ENCODE peak calls at places on chromosomes 16 and 17, in six cellular contexts. I is left lung, L is endothelial cell of umbilical vein, B is dorsolateral prefrontal cortex, U is mammary epithelial cell, P is NB4. F is an unnamed sample.

GRCh38 chr17:21157586-21158370 is 31.0 kb downstream of the DHRS7B start:
- DNase-seq in I (no peak), L (no peak), B (no peak), U (no peak), P (no peak), F (no peak)

GRCh38 chr17:69608808-69609494 is 194.5 kb downstream of the MAP2K6 start:
- DNase-seq in I (no peak), L (peak), B (no peak), U (peak), P (no peak), F (no peak)

GRCh38 chr17:81519284-81520020 is 6.9 kb upstream of the ACTG1 start:
- DNase-seq in I (peak), L (no peak), B (no peak), U (peak), P (no peak), F (peak)

GRCh38 chr17:37818689-37819088 is 73.8 kb upstream of the HNF1B start:
- DNase-seq in I (peak), L (no peak), B (no peak), U (peak), P (no peak), F (no peak)

GRCh38 chr16:89357460-89357859 is 132.9 kb downstream of the ANKRD11 start:
- DNase-seq in I (peak), L (no peak), B (peak), U (no peak), P (no peak), F (no peak)

GRCh38 chr16:31002252-31002700 is 8.2 kb downstream of the STX1B start:
- DNase-seq in I (no peak), L (no peak), B (no peak), U (peak), P (no peak), F (no peak)

GRCh38 chr17:57211010-57211411 is 45.3 kb upstream of the MSI2 start:
- DNase-seq in I (no peak), L (no peak), B (no peak), U (peak), P (no peak), F (no peak)

GRCh38 chr17:72097144-72097543 is 23.7 kb upstream of the SOX9 start:
- DNase-seq in I (no peak), L (no peak), B (no peak), U (peak), P (no peak), F (no peak)

GRCh38 chr17:74309902-74310301 is 16.1 kb upstream of the KIF19 start:
- DNase-seq in I (no peak), L (no peak), B (no peak), U (no peak), P (no peak), F (no peak)

GRCh38 chr17:8188408-8188839 is 1.6 kb downstream of the BORCS6 start:
- DNase-seq in I (peak), L (peak), B (no peak), U (no peak), P (no peak), F (no peak)

GRCh38 chr17:66038125-66038524 is 153.8 kb downstream of the CEP112 start:
- DNase-seq in I (no peak), L (no peak), B (no peak), U (no peak), P (no peak), F (no peak)

GRCh38 chr17:66044083-66044482 is 147.8 kb downstream of the CEP112 start:
- DNase-seq in I (no peak), L (no peak), B (no peak), U (no peak), P (no peak), F (no peak)

GRCh38 chr17:66043419-66043818 is 148.5 kb downstream of the CEP112 start:
- DNase-seq in I (no peak), L (no peak), B (no peak), U (no peak), P (no peak), F (no peak)

GRCh38 chr17:66040402-66040801 is 151.5 kb downstream of the CEP112 start:
- DNase-seq in I (no peak), L (no peak), B (no peak), U (no peak), P (peak), F (peak)
- TF ChIP-seq CTCF in I (no peak), L (no peak), B (no peak), U (no peak), P (peak), F (no peak)

GRCh38 chr17:4554997-4555799 is at the start of gene MYBBP1A:
- DNase-seq in I (peak), L (peak), B (peak), U (peak), P (peak), F (peak)

GRCh38 chr17:4556996-4557395 is 1.8 kb upstream of the MYBBP1A start:
- DNase-seq in I (no peak), L (no peak), B (no peak), U (no peak), P (no peak), F (no peak)

GRCh38 chr17:4553669-4554068 is 1.5 kb downstream of the MYBBP1A start:
- DNase-seq in I (no peak), L (no peak), B (no peak), U (no peak), P (no peak), F (no peak)

GRCh38 chr17:4555863-4556646 is 871 bp upstream of the MYBBP1A start:
- DNase-seq in I (no peak), L (no peak), B (no peak), U (no peak), P (no peak), F (no peak)

GRCh38 chr17:4554441-4554996 is 665 bp downstream of the MYBBP1A start:
- DNase-seq in I (no peak), L (no peak), B (no peak), U (no peak), P (no peak), F (no peak)
- TF ChIP-seq CTCF in I (no peak), L (no peak), B (no peak), U (no peak), P (no peak), F (no peak)

DNA sequence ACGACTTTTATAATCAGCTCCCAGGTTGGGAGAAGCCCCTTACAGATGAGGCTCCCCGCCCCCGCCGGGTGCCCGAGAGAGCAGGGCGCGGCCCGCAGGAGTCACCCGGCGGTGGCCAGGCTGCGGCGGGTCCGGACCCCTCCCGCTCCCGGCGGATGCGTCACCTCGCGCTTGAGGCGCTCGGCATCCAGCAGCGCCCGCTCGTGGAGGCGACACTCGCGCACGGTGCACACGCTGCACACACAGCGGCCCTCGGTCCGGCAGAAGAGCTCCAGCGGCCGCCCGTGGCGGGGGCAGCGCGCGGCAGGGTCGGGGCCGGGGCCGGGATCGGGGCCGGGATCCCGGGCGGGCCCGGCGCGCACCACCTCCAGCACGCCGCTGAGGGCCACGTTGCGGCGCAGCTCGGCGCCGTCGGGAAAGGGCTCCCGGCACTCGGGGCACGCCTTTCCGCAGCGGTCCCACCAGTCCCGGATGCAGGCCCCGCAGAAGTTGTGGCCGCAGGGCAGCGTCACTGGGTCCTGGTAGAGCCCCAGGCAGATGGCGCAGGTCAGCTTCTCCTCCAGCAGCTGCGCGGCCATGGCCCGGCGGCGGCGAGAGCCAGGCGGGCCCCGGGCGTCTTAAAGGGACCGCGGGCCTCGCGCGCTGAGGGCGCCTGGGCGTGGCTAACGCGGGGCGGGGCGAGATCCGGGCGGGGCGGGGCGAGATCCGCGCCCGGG is at the start of gene TRIM65:
- DNase-seq in I (peak), L (peak), B (peak), U (peak), P (peak), F (peak)
- TF ChIP-seq CTCF in I (no peak), L (peak), B (peak), U (peak), P (no peak), F (peak)

GRCh38 chr17:39923836-39924690 is 3.3 kb downstream of the ORMDL3 start:
- DNase-seq in I (no peak), L (peak), B (no peak), U (no peak), P (no peak), F (no peak)
- TF ChIP-seq CTCF in I (no peak), L (no peak), B (no peak), U (no peak), P (no peak), F (no peak)

GRCh38 chr16:12468552-12468951 is 335.1 kb downstream of the CPPED1 start:
- DNase-seq in I (no peak), L (no peak), B (no peak), U (no peak), P (no peak), F (peak)
- TF ChIP-seq CTCF in I (no peak), L (no peak), B (no peak), U (no peak), P (no peak), F (peak)

DNA sequence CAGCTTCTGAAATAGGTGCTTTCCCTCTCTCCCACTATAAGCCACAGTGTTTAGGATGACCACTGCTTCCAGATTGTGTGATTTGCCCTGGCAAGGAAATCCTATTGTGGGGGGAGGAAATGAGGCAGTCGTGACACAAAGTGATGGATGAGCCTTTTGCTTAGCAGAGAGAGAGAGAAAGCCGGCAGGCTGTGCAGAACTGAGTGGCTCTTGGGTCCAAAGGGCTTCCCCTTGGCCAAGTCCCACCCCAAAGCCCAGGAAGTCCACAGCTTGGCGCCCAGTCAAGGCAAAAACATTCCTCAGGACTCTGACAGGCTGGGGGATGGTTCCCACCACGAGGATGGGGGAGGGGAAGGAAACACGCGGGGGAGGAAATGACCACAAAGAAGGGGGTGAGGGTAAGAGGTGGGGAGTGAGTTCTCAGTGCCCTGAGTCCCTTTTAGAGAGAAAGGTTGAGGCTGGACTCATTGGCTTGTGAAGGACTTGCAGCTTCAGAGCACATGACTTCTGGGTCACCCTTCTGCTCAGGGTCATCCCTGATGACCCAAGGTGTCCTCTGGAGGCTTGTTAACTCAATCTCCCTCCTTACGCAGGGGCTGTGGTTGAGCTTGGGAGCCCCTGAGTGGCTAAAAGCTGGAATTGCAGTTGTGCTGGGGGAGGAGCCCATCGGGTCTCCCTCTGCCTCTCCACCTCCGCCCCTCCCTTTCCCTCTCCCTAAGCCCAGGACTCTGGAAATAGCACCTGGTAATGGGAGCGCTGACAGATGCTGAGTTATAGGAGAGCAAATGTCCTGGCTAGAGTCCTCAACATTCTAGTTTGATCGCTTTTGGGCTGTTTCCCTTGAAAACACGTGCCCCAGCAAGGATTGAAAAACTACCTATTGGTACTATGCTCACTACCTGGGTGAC is 10.3 kb upstream of the MSL1 start:
- DNase-seq in I (peak), L (peak), B (no peak), U (peak), P (peak), F (peak)
- TF ChIP-seq CTCF in I (peak), L (peak), B (peak), U (peak), P (peak), F (peak)

GRCh38 chr17:50078430-50078829 is 16.7 kb upstream of the PDK2 start:
- DNase-seq in I (no peak), L (no peak), B (no peak), U (no peak), P (no peak), F (no peak)

GRCh38 chr17:50080827-50081226 is 14.3 kb upstream of the PDK2 start:
- DNase-seq in I (no peak), L (no peak), B (no peak), U (no peak), P (no peak), F (no peak)

GRCh38 chr17:50081757-50082156 is 13.4 kb upstream of the PDK2 start:
- DNase-seq in I (no peak), L (no peak), B (no peak), U (no peak), P (no peak), F (no peak)

GRCh38 chr17:50080096-50080480 is 15.1 kb upstream of the PDK2 start:
- DNase-seq in I (no peak), L (no peak), B (no peak), U (no peak), P (no peak), F (no peak)

GRCh38 chr17:50079334-50080095 is 15.6 kb upstream of the PDK2 start:
- DNase-seq in I (no peak), L (peak), B (no peak), U (peak), P (peak), F (no peak)
- TF ChIP-seq CTCF in I (peak), L (peak), B (no peak), U (peak), P (peak), F (no peak)

GRCh38 chr17:49843774-49844350 is 4.0 kb downstream of the TAC4 start:
- DNase-seq in I (no peak), L (peak), B (no peak), U (no peak), P (peak), F (peak)
- TF ChIP-seq CTCF in I (no peak), L (peak), B (no peak), U (peak), P (peak), F (peak)

F was measured in Caco-2.